ENCODE peak calls at places on chromosomes 16 and 17, in ten cellular contexts. M is esophagus squamous epithelium, T is endothelial cell of umbilical vein, F is PC-9, S is right lobe of liver, Z is fibroblast of the aortic adventitia, A is fibroblast of mammary gland, Q is cardiac fibroblast, X is heart left ventricle, E is fibroblast of lung. J is an unnamed sample.

GRCh38 chr17:56913867-56914640 is at the start of gene TRIM25:
- DNase-seq in F (peak; percentile 75), M (peak; percentile 68), S (peak; percentile 97), A (peak; percentile 75), E (peak; percentile 86), Z (peak; percentile 79), T (peak; percentile 90), X (peak; percentile 92), Q (peak; percentile 90), J (peak; percentile 88)

GRCh38 chr17:3870871-3871306 is 22.0 kb downstream of the CAMKK1 start:
- DNase-seq in F (no peak), T (peak; percentile 66), E (peak; percentile 43), S (no peak), M (no peak), Z (peak; percentile 36), X (no peak), A (no peak), Q (peak; percentile 81), J (no peak)

GRCh38 chr16:28879841-28880588 is 1.7 kb downstream of the ATP2A1 start:
- DNase-seq in A (peak; percentile 79), Q (peak; percentile 82), F (peak; percentile 84), Z (peak; percentile 72), E (peak; percentile 77), M (peak; percentile 21), S (peak; percentile 85), T (peak; percentile 83), X (peak; percentile 88), J (peak; percentile 72)

GRCh38 chr17:34706029-34706428 is 126.6 kb downstream of the TMEM132E start:
- DNase-seq in T (no peak), Z (peak; percentile 14), X (no peak), F (peak; percentile 13), M (no peak), E (peak; percentile 4), A (peak; percentile 4), Q (peak; percentile 12), S (no peak), J (no peak)

GRCh38 chr17:43755389-43755875 is 3.2 kb downstream of the SOST start:
- DNase-seq in A (no peak), S (no peak), M (no peak), Z (peak; percentile 23), F (no peak), T (no peak), Q (peak; percentile 30), X (no peak), E (peak; percentile 60), J (no peak)

GRCh38 chr16:9844361-9844760 is 337.9 kb downstream of the GRIN2A start:
- DNase-seq in S (no peak), M (no peak), E (peak; percentile 75), F (no peak), Q (no peak), Z (peak; percentile 75), A (peak; percentile 97), T (peak; percentile 6), X (no peak), J (peak; percentile 66)

GRCh38 chr16:71360378-71360777 is 1.9 kb downstream of the CALB2 start:
- DNase-seq in E (peak; percentile 97), X (no peak), T (peak; percentile 42), S (no peak), F (peak; percentile 49), M (no peak), A (peak; percentile 92), Z (peak; percentile 91), Q (peak; percentile 88), J (peak; percentile 96)

GRCh38 chr16:15422222-15422621 is 12.2 kb upstream of the BMERB1 start:
- DNase-seq in Q (no peak), T (no peak), A (no peak), M (no peak), Z (no peak), E (no peak), F (no peak), S (peak; percentile 62), X (no peak), J (no peak)

GRCh38 chr17:8413938-8414337 is 16.3 kb upstream of the RNF222 start:
- DNase-seq in A (no peak), T (no peak), M (no peak), X (no peak), F (no peak), Q (no peak), Z (no peak), S (no peak), E (no peak), J (no peak)

GRCh38 chr17:43579570-43580140 is 33.5 kb upstream of the ETV4 start:
- DNase-seq in A (peak; percentile 72), Q (peak; percentile 59), M (no peak), T (no peak), F (peak; percentile 58), X (no peak), S (no peak), E (peak; percentile 98), Z (peak; percentile 91), J (peak; percentile 92)

GRCh38 chr17:82235056-82235774 is 6.4 kb downstream of the SLC16A3 start:
- DNase-seq in E (no peak), T (no peak), Q (no peak), X (no peak), S (no peak), A (no peak), F (no peak), Z (no peak), M (no peak), J (no peak)

GRCh38 chr17:7466644-7467341 is 12.6 kb downstream of the ZBTB4 start:
- DNase-seq in X (peak; percentile 89), F (no peak), Q (peak; percentile 78), M (no peak), A (peak; percentile 92), E (peak; percentile 56), T (peak; percentile 53), Z (peak; percentile 71), S (no peak), J (peak; percentile 50)

DNA sequence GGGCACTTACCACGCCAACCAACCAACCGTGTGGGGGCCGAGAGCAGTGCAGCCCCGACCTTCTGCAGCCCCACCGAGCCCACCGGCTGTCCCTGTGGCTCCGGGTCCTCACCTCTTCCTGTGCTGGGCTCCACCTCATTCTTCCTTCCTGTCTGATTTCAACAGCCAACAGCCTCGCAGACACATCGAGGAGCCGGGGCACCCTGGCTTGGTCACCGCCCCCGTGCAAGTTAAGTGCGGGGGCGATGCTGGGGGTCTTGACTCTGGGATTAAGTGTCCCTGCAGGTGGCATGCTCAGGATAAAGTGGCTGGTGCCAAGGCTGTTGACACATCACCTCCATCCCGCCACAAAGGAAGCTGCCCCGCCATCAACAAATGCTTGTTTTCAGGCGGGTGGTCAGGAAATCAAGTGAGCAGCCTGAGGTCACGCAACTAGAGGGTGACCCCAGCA is at the start of gene NLRC3:
- DNase-seq in A (no peak), S (no peak), X (no peak), M (no peak), Z (no peak), T (peak; percentile 22), E (no peak), Q (no peak), F (no peak), J (no peak)
- H3K4me3 ChIP-seq in A (no peak within 1 kb of the TSS), S (peak within 1 kb of the TSS; percentile 25), X (peak within 1 kb of the TSS; percentile 40), M (peak within 1 kb of the TSS; percentile 9), Z (no peak within 1 kb of the TSS), T (no peak within 1 kb of the TSS), E (no peak within 1 kb of the TSS), Q (no peak within 1 kb of the TSS), F (no peak within 1 kb of the TSS), J (no peak within 1 kb of the TSS)

GRCh38 chr16:24537474-24538337 is 1.7 kb upstream of the RBBP6 start:
- DNase-seq in Z (no peak), S (no peak), T (no peak), X (no peak), F (no peak), A (no peak), M (no peak), Q (no peak), E (no peak), J (no peak)

GRCh38 chr16:24538756-24539294 is 541 bp upstream of the RBBP6 start:
- DNase-seq in F (no peak), A (no peak), Q (no peak), S (no peak), Z (no peak), E (no peak), T (no peak), M (no peak), X (no peak), J (no peak)

GRCh38 chr16:24536671-24537070 is 2.7 kb upstream of the RBBP6 start:
- DNase-seq in T (no peak), A (no peak), M (no peak), S (no peak), E (no peak), X (no peak), Z (no peak), F (no peak), Q (no peak), J (no peak)

GRCh38 chr16:24534634-24535033 is 4.7 kb upstream of the RBBP6 start:
- DNase-seq in Z (peak; percentile 23), M (no peak), S (no peak), Q (no peak), A (no peak), X (no peak), F (no peak), T (peak; percentile 32), E (peak; percentile 13), J (no peak)

DNA sequence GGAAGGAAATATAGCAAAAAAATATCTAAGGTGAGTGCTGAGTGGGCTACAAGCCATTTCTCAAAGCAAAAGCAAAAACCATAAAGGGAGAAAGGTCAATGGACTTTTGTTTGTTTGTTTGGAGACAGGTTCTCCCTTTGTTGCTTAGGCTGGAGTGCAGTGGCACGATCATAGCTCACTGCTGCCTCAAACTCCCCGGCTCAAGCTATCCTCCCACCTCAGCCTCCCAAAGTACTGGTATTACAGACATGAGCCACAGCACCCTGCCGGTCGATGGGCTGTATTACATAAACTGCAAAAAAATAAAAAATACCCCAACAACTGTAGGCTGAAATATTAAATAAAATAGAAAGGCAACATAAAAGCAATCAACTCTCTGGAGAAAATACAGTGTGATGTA is 3.5 kb upstream of the RBBP6 start:
- DNase-seq in E (no peak), X (no peak), F (no peak), Q (no peak), A (no peak), Z (no peak), S (no peak), T (no peak), M (no peak), J (no peak)
- TF ChIP-seq CTCF in E (no peak), X (no peak), F (no peak), Q (no peak), A (peak; percentile 15), Z (peak; percentile 25), S (no peak), T (no peak), M (no peak), J (no peak)

DNA sequence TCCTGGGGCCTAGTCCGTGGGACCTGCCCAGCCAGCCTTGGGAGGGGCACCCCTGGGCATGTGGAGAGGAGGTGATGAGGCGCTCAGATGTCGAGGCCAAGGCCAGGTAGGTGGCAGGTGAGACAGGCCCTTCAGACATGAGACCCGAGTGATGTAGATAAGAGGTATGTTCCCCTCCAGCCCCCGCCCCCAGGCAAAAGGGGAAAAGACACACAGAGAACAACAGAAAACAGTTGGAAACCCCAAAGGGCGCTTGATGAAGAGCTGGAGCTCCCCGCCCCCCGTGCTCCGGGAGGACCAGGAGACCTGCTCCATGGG is 95.4 kb upstream of the CBX4 start:
- DNase-seq in Q (no peak), S (no peak), M (no peak), E (no peak), Z (no peak), X (no peak), F (no peak), T (no peak), A (no peak), J (no peak)
- H3K4me3 ChIP-seq in Q (no peak overlapping the region), S (no peak overlapping the region), M (no peak overlapping the region), E (no peak overlapping the region), Z (no peak overlapping the region), X (no peak overlapping the region), F (no peak overlapping the region), T (no peak overlapping the region), A (no peak overlapping the region), J (no peak overlapping the region)

GRCh38 chr17:63827801-63828221 is 348 bp upstream of the FTSJ3 start:
- DNase-seq in M (no peak), T (no peak), Z (no peak), Q (no peak), S (no peak), E (no peak), X (no peak), F (no peak), A (no peak), J (no peak)
- TF ChIP-seq CTCF in M (no peak), T (no peak), Z (no peak), Q (no peak), S (no peak), E (no peak), X (no peak), F (no peak), A (no peak), J (no peak)